ENCODE peak calls at places on chromosomes 16 and 17, in nine cellular contexts. M is C1 segment of cervical spinal cord; F is SK-MEL-5; C is activated T-helper 9 cell treated with anti-CD3 and anti-CD28 coated beads, Interleukin-2, amount 50 U/mL, for 16 hours; J is WTC11; D is left kidney; T is SW480; B is nucleus accumbens; N is renal cortical epithelial cell. L is an unnamed sample.

GRCh38 chr17:68605914-68606313 is 4.7 kb upstream of the FAM20A start:
- DNase-seq in N (no peak), M (no peak), F (no peak), D (no peak), C (no peak), T (no peak), B (no peak), J (no peak), L (no peak)

GRCh38 chr16:29734826-29735225 is 11.0 kb downstream of the C16orf54 start:
- DNase-seq in B (no peak), C (no peak), N (no peak), J (no peak), D (no peak), T (no peak), M (no peak), F (no peak), L (no peak)

GRCh38 chr17:44607836-44608690 is 48.2 kb upstream of the MEIOC start:
- DNase-seq in C (no peak), M (no peak), N (no peak), J (peak), T (no peak), D (peak), F (no peak), B (no peak), L (no peak)

GRCh38 chr16:85004587-85005205 is 6.6 kb downstream of the ZDHHC7 start:
- DNase-seq in B (no peak), M (no peak), N (peak), J (no peak), D (no peak), F (no peak), T (no peak), C (no peak), L (no peak)

GRCh38 chr17:58565389-58566311 is 51.2 kb upstream of the MTMR4 start:
- DNase-seq in C (no peak), T (no peak), B (no peak), J (peak), M (no peak), F (no peak), N (no peak), D (no peak), L (no peak)

GRCh38 chr16:75099738-75100615 is 16.6 kb downstream of the LDHD start:
- DNase-seq in J (no peak), T (no peak), M (no peak), B (no peak), F (no peak), D (peak), C (peak), N (no peak), L (no peak)

GRCh38 chr17:62178579-62178978 is 113.5 kb upstream of the MED13 start:
- DNase-seq in B (no peak), J (no peak), F (no peak), C (no peak), M (no peak), D (no peak), T (peak), N (peak), L (no peak)

GRCh38 chr16:55539049-55539448 is 27.4 kb upstream of the CAPNS2 start:
- DNase-seq in N (no peak), F (peak), T (no peak), M (no peak), C (no peak), J (no peak), B (no peak), D (no peak), L (peak)

GRCh38 chr16:19765860-19766553 is 47.9 kb downstream of the IQCK start:
- DNase-seq in T (no peak), N (no peak), J (no peak), D (no peak), F (peak), B (peak), M (no peak), C (no peak), L (no peak)

GRCh38 chr17:8475820-8476219 is 40.1 kb downstream of the NDEL1 start:
- DNase-seq in J (no peak), N (no peak), T (no peak), C (no peak), F (no peak), B (no peak), D (no peak), M (no peak), L (no peak)

GRCh38 chr16:58843675-58844074 is 109.6 kb upstream of the GOT2 start:
- DNase-seq in D (peak), N (peak), C (no peak), J (no peak), F (peak), M (no peak), B (no peak), T (peak), L (peak)

GRCh38 chr17:42804918-42805367 is 6.3 kb downstream of the CNTD1 start:
- DNase-seq in M (no peak), D (no peak), T (no peak), C (no peak), J (no peak), B (no peak), F (peak), N (peak), L (peak)

GRCh38 chr17:35243459-35244204 is 760 bp downstream of the SLFN5 start:
- DNase-seq in T (peak), B (peak), J (peak), D (peak), M (no peak), C (peak), N (peak), F (peak), L (peak)

GRCh38 chr17:1997587-1998425 is 27.3 kb downstream of the RTN4RL1 start:
- DNase-seq in C (no peak), D (peak), J (peak), B (no peak), M (no peak), T (no peak), N (peak), F (no peak), L (no peak)

L was measured in COLO829.